ENCODE peak calls at places on chromosomes 4 and X, in four cellular contexts. O, H, R and Y are unnamed samples.
A peak's percentile ranks its signal among the peaks of the same experiment; 100 is the strongest.

GRCh38 chr4:58833126-58833525 is 1722.9 kb upstream of the IGFBP7 start:
- DNase-seq in O (no peak), R (no peak), H (no peak), Y (no peak)

GRCh38 chr4:128879283-128879682 is 69.8 kb downstream of the JADE1 start:
- DNase-seq in R (no peak), H (no peak), O (no peak), Y (no peak)

GRCh38 chr4:120616-121015 is 3.7 kb upstream of the ZNF718 start:
- DNase-seq in H (no peak), O (no peak), R (no peak), Y (no peak)

GRCh38 chrX:37361596-37361995 is 12.4 kb downstream of the PRRG1 start:
- DNase-seq in H (no peak), O (no peak), R (no peak), Y (no peak)

GRCh38 chrX:13646154-13646549 is 6.8 kb upstream of the TCEANC start:
- DNase-seq in O (peak; percentile 51), H (peak; percentile 8), R (peak; percentile 64), Y (peak; percentile 35)

GRCh38 chrX:47182106-47182700 is 11.4 kb upstream of the UBA1 start:
- DNase-seq in R (no peak), H (no peak), O (no peak), Y (no peak)

GRCh38 chr4:46648088-46648744 is 258.3 kb upstream of the GABRA2 start:
- DNase-seq in H (peak; percentile 21), O (no peak), R (peak; percentile 14), Y (peak; percentile 11)

GRCh38 chr4:95212692-95213091 is 336.1 kb downstream of the UNC5C start:
- DNase-seq in H (no peak), R (no peak), O (no peak), Y (no peak)

GRCh38 chrX:9604908-9605306 is 140.0 kb downstream of the TBL1X start:
- DNase-seq in O (no peak), H (no peak), R (no peak), Y (no peak)

GRCh38 chr4:306551-306961 is 1.3 kb upstream of the ZNF732 start:
- DNase-seq in O (no peak), H (peak; percentile 24), R (no peak), Y (peak; percentile 28)

GRCh38 chrX:106959897-106960296 is 39.7 kb downstream of the CLDN2 start:
- DNase-seq in H (no peak), O (no peak), R (peak; percentile 25), Y (no peak)

GRCh38 chr4:68337522-68337921 is 12.4 kb downstream of the YTHDC1 start:
- DNase-seq in O (no peak), H (no peak), R (no peak), Y (no peak)